ENCODE peak calls at places on chromosomes 5 and 9, in four cellular contexts. W, L, X and P are unnamed samples.

GRCh38 chr5:81181576-81182316 is 51.4 kb upstream of the CKMT2 start:
- DNase-seq in W (no peak), L (no peak), X (no peak), P (no peak)

GRCh38 chr9:114102484-114102883 is 3.4 kb upstream of the KIF12 start:
- DNase-seq in W (no peak), L (no peak), X (no peak), P (no peak)

GRCh38 chr5:7615566-7616061 is 219.7 kb downstream of the ADCY2 start:
- DNase-seq in W (no peak), L (no peak), X (no peak), P (no peak)

GRCh38 chr9:116632990-116633441 is 54.1 kb upstream of the TRIM32 start:
- DNase-seq in W (no peak), L (no peak), X (peak), P (no peak)

GRCh38 chr5:27594141-27594540 is 555.8 kb upstream of the CDH9 start:
- DNase-seq in W (no peak), L (no peak), X (no peak), P (no peak)

GRCh38 chr5:172548311-172548731 is 92.7 kb upstream of the NEURL1B start:
- DNase-seq in W (no peak), L (no peak), X (no peak), P (no peak)

GRCh38 chr9:37715260-37715659 is 38.3 kb upstream of the TRMT10B start:
- DNase-seq in W (no peak), L (no peak), X (no peak), P (no peak)

GRCh38 chr5:77449981-77450380 is 42.1 kb downstream of the WDR41 start:
- DNase-seq in W (no peak), L (peak), X (no peak), P (no peak)

GRCh38 chr5:103336967-103337366 is 78.4 kb downstream of the MACIR start:
- DNase-seq in W (no peak), L (no peak), X (no peak), P (no peak)

GRCh38 chr5:91176288-91177016 is 206.7 kb downstream of the ARRDC3 start:
- DNase-seq in W (no peak), L (no peak), X (peak), P (no peak)

GRCh38 chr9:111928342-111928720 is 31.7 kb downstream of the UGCG start:
- DNase-seq in W (no peak), L (no peak), X (no peak), P (no peak)

GRCh38 chr5:56981906-56982305 is 30.0 kb upstream of the MIER3 start:
- DNase-seq in W (no peak), L (no peak), X (no peak), P (no peak)

GRCh38 chr5:149224282-149224681 is 47.4 kb upstream of the AFAP1L1 start:
- DNase-seq in W (no peak), L (no peak), X (no peak), P (no peak)

GRCh38 chr5:26940981-26941380 is 97.4 kb downstream of the CDH9 start:
- DNase-seq in W (no peak), L (no peak), X (no peak), P (no peak)

GRCh38 chr9:95788011-95788410 is 87.5 kb upstream of the ERCC6L2 start:
- DNase-seq in W (no peak), L (peak), X (no peak), P (no peak)